ENCODE peak calls at places on chromosomes 4 and X, in five cellular contexts. I, Q, W, Z and P are unnamed samples.

GRCh38 chr4:24622435-24622834 is 38.1 kb upstream of the DHX15 start:
- DNase-seq in Q (no peak), W (no peak), Z (no peak), I (no peak), P (no peak)

GRCh38 chr4:10343656-10344055 is 113.6 kb downstream of the ZNF518B start:
- DNase-seq in Z (no peak), W (no peak), I (no peak), Q (no peak), P (no peak)

GRCh38 chrX:119468186-119468929 is at the start of gene SLC25A5:
- DNase-seq in Z (peak), W (peak), Q (peak), I (peak), P (peak)

GRCh38 chr4:137226900-137227299 is 305.4 kb downstream of the PCDH18 start:
- DNase-seq in W (no peak), Z (no peak), Q (no peak), I (no peak), P (no peak)

GRCh38 chr4:20253272-20253798 is 1.6 kb downstream of the SLIT2 start:
- DNase-seq in W (peak), Q (no peak), Z (peak), I (no peak), P (peak)

GRCh38 chrX:15903186-15903681 is 48.6 kb upstream of the AP1S2 start:
- DNase-seq in Q (no peak), I (no peak), W (peak), Z (no peak), P (peak)

GRCh38 chr4:173505924-173506779 is 23.9 kb downstream of the HAND2 start:
- DNase-seq in W (peak), Q (peak), I (no peak), Z (peak), P (peak)

GRCh38 chrX:35890699-35891098 is 28.8 kb upstream of the CFAP47 start:
- DNase-seq in Z (no peak), I (peak), Q (peak), W (peak), P (peak)

GRCh38 chrX:15269618-15270521 is at the start of gene ASB9:
- DNase-seq in I (peak), W (peak), Z (peak), Q (peak), P (peak)

GRCh38 chr4:55308071-55308470 is 38.0 kb upstream of the SRD5A3 start:
- DNase-seq in W (no peak), I (no peak), Q (no peak), Z (no peak), P (no peak)

GRCh38 chr4:100797356-100797755 is 279.5 kb upstream of the EMCN start:
- DNase-seq in W (no peak), I (no peak), Q (no peak), Z (no peak), P (no peak)

GRCh38 chr4:162650166-162650565 is 486.4 kb upstream of the FSTL5 start:
- DNase-seq in Q (no peak), W (no peak), I (no peak), Z (no peak), P (no peak)

GRCh38 chr4:162640152-162640551 is 476.4 kb upstream of the FSTL5 start:
- DNase-seq in I (no peak), W (no peak), Z (no peak), Q (no peak), P (no peak)

GRCh38 chr4:162644346-162644745 is 480.5 kb upstream of the FSTL5 start:
- DNase-seq in Z (no peak), I (peak), Q (no peak), W (no peak), P (no peak)

GRCh38 chr4:162645381-162645780 is 481.6 kb upstream of the FSTL5 start:
- DNase-seq in I (no peak), Z (no peak), Q (no peak), W (no peak), P (no peak)
- TF ChIP-seq CTCF in I (peak), Z (no peak), Q (no peak), W (peak), P (no peak)

GRCh38 chr4:121824950-121825349 is 1.3 kb upstream of the CCNA2 start:
- DNase-seq in I (no peak), W (no peak), Z (no peak), Q (no peak), P (no peak)

GRCh38 chr4:121822796-121823504 is 733 bp downstream of the CCNA2 start:
- DNase-seq in I (no peak), Q (peak), Z (peak), W (peak), P (peak)

GRCh38 chr4:121822047-121822446 is 1.6 kb downstream of the CCNA2 start:
- DNase-seq in W (no peak), Z (no peak), Q (no peak), I (no peak), P (no peak)

GRCh38 chr4:121824171-121824527 is 466 bp upstream of the CCNA2 start:
- DNase-seq in W (no peak), Z (no peak), I (no peak), Q (no peak), P (no peak)

GRCh38 chr4:121823505-121824170 is at the start of gene CCNA2:
- DNase-seq in I (peak), Z (peak), Q (peak), W (peak), P (peak)
- TF ChIP-seq CTCF in I (no peak), Z (no peak), Q (no peak), W (no peak), P (no peak)

DNA sequence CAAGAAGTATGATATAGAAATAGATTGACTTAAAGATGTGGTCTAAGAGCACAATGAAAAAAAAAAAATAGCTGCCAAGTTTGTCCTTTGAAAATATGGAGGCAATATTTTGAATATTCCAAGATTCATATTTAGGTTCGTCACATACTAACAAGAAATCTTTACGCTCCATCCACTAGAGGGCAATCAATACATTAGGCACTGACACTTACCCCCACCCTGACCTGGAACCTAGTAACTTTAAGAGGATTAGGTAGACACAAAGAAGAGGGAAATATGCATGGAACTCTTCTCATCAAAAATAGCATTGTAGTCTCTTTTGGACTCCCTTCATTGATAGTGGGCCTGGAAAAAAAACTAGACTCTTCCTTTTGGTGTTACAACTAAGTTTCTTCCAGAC is 1108.1 kb downstream of the PCDH19 start:
- DNase-seq in I (no peak), Q (no peak), Z (no peak), W (peak), P (no peak)
- TF ChIP-seq CTCF in I (peak), Q (no peak), Z (no peak), W (peak), P (peak)

GRCh38 chr4:186144180-186144579 is 39.7 kb downstream of the FAM149A start:
- DNase-seq in Q (no peak), I (no peak), Z (peak), W (peak), P (no peak)
- TF ChIP-seq CTCF in Q (peak), I (peak), Z (no peak), W (no peak), P (no peak)

GRCh38 chr4:74311696-74312313 is 3.5 kb downstream of the EPGN start:
- DNase-seq in Q (no peak), Z (no peak), I (no peak), W (peak), P (peak)
- TF ChIP-seq CTCF in Q (no peak), Z (peak), I (peak), W (peak), P (peak)

DNA sequence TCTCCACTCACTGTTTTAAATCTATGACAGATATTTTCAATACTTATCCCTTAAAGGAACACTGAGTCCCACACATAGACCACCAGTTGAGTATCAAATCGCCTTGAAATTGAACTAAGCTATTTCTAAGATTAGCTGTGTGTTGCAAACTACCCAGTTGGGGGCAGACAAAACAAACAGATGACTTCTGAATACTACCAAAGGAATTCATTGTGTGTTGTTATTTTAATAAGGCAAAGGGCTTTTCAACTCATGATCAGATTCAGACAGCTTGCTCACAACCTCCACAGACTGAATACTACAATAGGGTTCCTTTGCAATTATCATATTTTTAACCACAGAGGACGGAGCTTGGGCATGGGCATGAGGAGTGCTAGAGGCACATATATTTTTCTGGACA is 283.0 kb upstream of the GPC4 start:
- DNase-seq in Q (no peak), I (no peak), Z (no peak), W (no peak), P (no peak)
- TF ChIP-seq CTCF in Q (no peak), I (peak), Z (no peak), W (peak), P (no peak)

GRCh38 chrX:108537005-108537404 is 97.4 kb downstream of the COL4A5 start:
- DNase-seq in Z (no peak), I (peak), W (peak), Q (no peak), P (peak)
- TF ChIP-seq CTCF in Z (peak), I (peak), W (peak), Q (peak), P (peak)

GRCh38 chr4:56976283-56976877 is 1.0 kb downstream of the NOA1 start:
- DNase-seq in Z (no peak), Q (peak), I (no peak), W (no peak), P (peak)

GRCh38 chr4:56977321-56978012 is at the start of gene NOA1:
- DNase-seq in Q (peak), I (peak), Z (peak), W (peak), P (peak)

GRCh38 chr4:56978750-56979303 is at the start of gene POLR2B:
- DNase-seq in Q (peak), I (peak), W (peak), Z (peak), P (peak)

GRCh38 chr4:56979674-56980073 is 978 bp downstream of the POLR2B start:
- DNase-seq in W (no peak), Q (no peak), I (no peak), Z (no peak), P (no peak)

GRCh38 chr4:56976878-56977320 is 507 bp downstream of the NOA1 start:
- DNase-seq in I (no peak), Z (no peak), Q (peak), W (peak), P (peak)
- TF ChIP-seq CTCF in I (no peak), Z (no peak), Q (no peak), W (no peak), P (peak)

GRCh38 chr4:121939690-121940089 is 12.2 kb downstream of the TRPC3 start:
- DNase-seq in W (no peak), Q (no peak), Z (no peak), I (no peak), P (no peak)

GRCh38 chr4:121946644-121947043 is 5.2 kb downstream of the TRPC3 start:
- DNase-seq in Q (no peak), I (no peak), W (no peak), Z (no peak), P (no peak)

GRCh38 chr4:121938282-121939092 is 13.4 kb downstream of the TRPC3 start:
- DNase-seq in Q (no peak), Z (no peak), I (no peak), W (no peak), P (no peak)

DNA sequence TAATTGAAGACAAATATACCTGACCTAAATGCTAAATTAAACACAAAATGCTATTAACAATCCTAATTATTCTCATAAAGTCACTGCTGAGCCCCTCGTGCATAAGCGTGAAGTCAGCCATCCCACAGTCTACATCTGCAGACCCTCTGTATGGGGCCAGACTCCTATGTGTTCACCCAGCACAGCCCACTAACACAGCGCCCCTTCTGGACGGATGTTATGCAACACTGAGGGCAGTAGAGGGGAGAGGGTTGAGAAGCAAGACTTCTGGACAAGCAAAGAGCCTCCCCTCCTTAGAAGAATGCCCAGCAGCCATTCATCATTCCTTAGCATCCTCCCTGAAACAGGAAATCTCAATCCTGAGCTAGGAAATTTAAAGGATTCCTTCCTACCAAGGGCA is 7.9 kb downstream of the TRPC3 start:
- DNase-seq in Q (no peak), I (no peak), W (no peak), Z (no peak), P (no peak)
- TF ChIP-seq CTCF in Q (no peak), I (peak), W (peak), Z (peak), P (peak)

DNA sequence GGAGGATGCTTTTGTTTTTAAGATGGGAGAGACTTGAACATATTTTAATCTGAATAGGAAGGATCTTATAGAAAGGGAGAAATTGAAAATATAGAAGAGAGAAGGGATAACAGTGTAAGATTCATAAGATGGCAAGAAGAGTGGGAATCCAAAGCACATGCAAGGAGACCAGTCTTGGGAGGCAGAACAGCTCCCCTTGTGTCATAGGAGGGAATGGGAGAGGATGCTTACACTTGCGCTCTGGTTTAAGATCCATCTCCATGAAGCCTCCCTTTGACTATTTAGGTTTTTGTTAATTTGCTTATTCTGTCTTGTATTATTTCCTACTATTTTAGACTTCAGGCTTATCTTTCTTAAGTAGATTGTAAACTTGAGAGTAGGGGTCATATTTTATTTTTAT is 42.7 kb downstream of the KIF4A start:
- DNase-seq in Z (no peak), Q (no peak), I (no peak), W (no peak), P (no peak)
- TF ChIP-seq CTCF in Z (no peak), Q (no peak), I (peak), W (no peak), P (no peak)